ENCODE peak calls at places on chromosome 13, in ten cellular contexts. One of them, this sample, is unnamed.

GRCh38 chr13:82747331-82747730 is 1134.9 kb downstream of the SLITRK1 start:
- DNase-seq in breast epithelium: no peak
- DNase-seq in NCI-H2029: no peak
- DNase-seq in left ventricle myocardium inferior: no peak
- DNase-seq in fibroblast of mammary gland: peak; percentile 5
- DNase-seq in NCI-H510A treated with DMSO at 0.1 percent for 48 hours: no peak
- DNase-seq in activated CD4-positive, alpha-beta memory T cell treated with anti-CD3 and anti-CD28 coated beads, Interleukin-2, amount 10 ng/mL, durations not matched to agents 7 days and 5 days: no peak
- DNase-seq in Right ventricle myocardium superior: no peak
- DNase-seq in HuH-7.5: no peak
- DNase-seq in WTC11: no peak
- DNase-seq in this sample: no peak

GRCh38 chr13:32264407-32264806 is 50.8 kb downstream of the ZAR1L start:
- DNase-seq in breast epithelium: no peak
- DNase-seq in NCI-H2029: no peak
- DNase-seq in left ventricle myocardium inferior: peak; percentile 79
- DNase-seq in fibroblast of mammary gland: peak; percentile 79
- DNase-seq in NCI-H510A treated with DMSO at 0.1 percent for 48 hours: no peak
- DNase-seq in activated CD4-positive, alpha-beta memory T cell treated with anti-CD3 and anti-CD28 coated beads, Interleukin-2, amount 10 ng/mL, durations not matched to agents 7 days and 5 days: no peak
- DNase-seq in Right ventricle myocardium superior: peak; percentile 65
- DNase-seq in HuH-7.5: no peak
- DNase-seq in WTC11: no peak
- DNase-seq in this sample: peak; percentile 75

GRCh38 chr13:98050041-98050466 is 92.8 kb upstream of the FARP1 start:
- DNase-seq in breast epithelium: peak; percentile 69
- DNase-seq in NCI-H2029: peak; percentile 35
- DNase-seq in left ventricle myocardium inferior: no peak
- DNase-seq in fibroblast of mammary gland: peak; percentile 10
- DNase-seq in NCI-H510A treated with DMSO at 0.1 percent for 48 hours: peak; percentile 64
- DNase-seq in activated CD4-positive, alpha-beta memory T cell treated with anti-CD3 and anti-CD28 coated beads, Interleukin-2, amount 10 ng/mL, durations not matched to agents 7 days and 5 days: no peak
- DNase-seq in Right ventricle myocardium superior: no peak
- DNase-seq in HuH-7.5: no peak
- DNase-seq in WTC11: no peak
- DNase-seq in this sample: no peak

GRCh38 chr13:39506559-39507390 is 96.2 kb downstream of the LHFPL6 start:
- DNase-seq in breast epithelium: no peak
- DNase-seq in NCI-H2029: no peak
- DNase-seq in left ventricle myocardium inferior: no peak
- DNase-seq in fibroblast of mammary gland: no peak
- DNase-seq in NCI-H510A treated with DMSO at 0.1 percent for 48 hours: no peak
- DNase-seq in activated CD4-positive, alpha-beta memory T cell treated with anti-CD3 and anti-CD28 coated beads, Interleukin-2, amount 10 ng/mL, durations not matched to agents 7 days and 5 days: no peak
- DNase-seq in Right ventricle myocardium superior: no peak
- DNase-seq in HuH-7.5: no peak
- DNase-seq in WTC11: no peak
- DNase-seq in this sample: no peak

GRCh38 chr13:111493468-111493867 is 173.0 kb downstream of the TEX29 start:
- DNase-seq in breast epithelium: peak; percentile 14
- DNase-seq in NCI-H2029: no peak
- DNase-seq in left ventricle myocardium inferior: no peak
- DNase-seq in fibroblast of mammary gland: no peak
- DNase-seq in NCI-H510A treated with DMSO at 0.1 percent for 48 hours: no peak
- DNase-seq in activated CD4-positive, alpha-beta memory T cell treated with anti-CD3 and anti-CD28 coated beads, Interleukin-2, amount 10 ng/mL, durations not matched to agents 7 days and 5 days: no peak
- DNase-seq in Right ventricle myocardium superior: no peak
- DNase-seq in HuH-7.5: no peak
- DNase-seq in WTC11: no peak
- DNase-seq in this sample: no peak

GRCh38 chr13:98173431-98173921 is 3.6 kb downstream of the RNF113B start:
- DNase-seq in breast epithelium: no peak
- DNase-seq in NCI-H2029: no peak
- DNase-seq in left ventricle myocardium inferior: no peak
- DNase-seq in fibroblast of mammary gland: peak; percentile 98
- DNase-seq in NCI-H510A treated with DMSO at 0.1 percent for 48 hours: no peak
- DNase-seq in activated CD4-positive, alpha-beta memory T cell treated with anti-CD3 and anti-CD28 coated beads, Interleukin-2, amount 10 ng/mL, durations not matched to agents 7 days and 5 days: no peak
- DNase-seq in Right ventricle myocardium superior: no peak
- DNase-seq in HuH-7.5: peak; percentile 42
- DNase-seq in WTC11: no peak
- DNase-seq in this sample: peak; percentile 65

GRCh38 chr13:29850213-29850898 is at the start of gene UBL3:
- DNase-seq in breast epithelium: peak; percentile 96
- DNase-seq in NCI-H2029: peak; percentile 81
- DNase-seq in left ventricle myocardium inferior: peak; percentile 96
- DNase-seq in fibroblast of mammary gland: peak; percentile 95
- DNase-seq in NCI-H510A treated with DMSO at 0.1 percent for 48 hours: peak; percentile 84
- DNase-seq in activated CD4-positive, alpha-beta memory T cell treated with anti-CD3 and anti-CD28 coated beads, Interleukin-2, amount 10 ng/mL, durations not matched to agents 7 days and 5 days: peak; percentile 95
- DNase-seq in Right ventricle myocardium superior: peak; percentile 97
- DNase-seq in HuH-7.5: peak; percentile 82
- DNase-seq in WTC11: peak; percentile 95
- DNase-seq in this sample: peak; percentile 98

GRCh38 chr13:104414771-104415170 is 1348.6 kb upstream of the SLC10A2 start:
- DNase-seq in breast epithelium: no peak
- DNase-seq in NCI-H2029: no peak
- DNase-seq in left ventricle myocardium inferior: no peak
- DNase-seq in fibroblast of mammary gland: no peak
- DNase-seq in NCI-H510A treated with DMSO at 0.1 percent for 48 hours: peak; percentile 67
- DNase-seq in activated CD4-positive, alpha-beta memory T cell treated with anti-CD3 and anti-CD28 coated beads, Interleukin-2, amount 10 ng/mL, durations not matched to agents 7 days and 5 days: no peak
- DNase-seq in Right ventricle myocardium superior: no peak
- DNase-seq in HuH-7.5: no peak
- DNase-seq in WTC11: no peak
- DNase-seq in this sample: no peak

GRCh38 chr13:52703482-52703881 is 36.1 kb downstream of the CNMD start:
- DNase-seq in breast epithelium: no peak
- DNase-seq in NCI-H2029: no peak
- DNase-seq in left ventricle myocardium inferior: no peak
- DNase-seq in fibroblast of mammary gland: no peak
- DNase-seq in NCI-H510A treated with DMSO at 0.1 percent for 48 hours: no peak
- DNase-seq in activated CD4-positive, alpha-beta memory T cell treated with anti-CD3 and anti-CD28 coated beads, Interleukin-2, amount 10 ng/mL, durations not matched to agents 7 days and 5 days: no peak
- DNase-seq in Right ventricle myocardium superior: no peak
- DNase-seq in HuH-7.5: no peak
- DNase-seq in WTC11: no peak
- DNase-seq in this sample: no peak

GRCh38 chr13:36979361-36980040 is 19.6 kb downstream of the ALG5 start:
- DNase-seq in breast epithelium: no peak
- DNase-seq in NCI-H2029: no peak
- DNase-seq in left ventricle myocardium inferior: no peak
- DNase-seq in fibroblast of mammary gland: peak; percentile 29
- DNase-seq in NCI-H510A treated with DMSO at 0.1 percent for 48 hours: no peak
- DNase-seq in activated CD4-positive, alpha-beta memory T cell treated with anti-CD3 and anti-CD28 coated beads, Interleukin-2, amount 10 ng/mL, durations not matched to agents 7 days and 5 days: no peak
- DNase-seq in Right ventricle myocardium superior: no peak
- DNase-seq in HuH-7.5: no peak
- DNase-seq in WTC11: no peak
- DNase-seq in this sample: no peak

GRCh38 chr13:34627499-34627898 is 314.6 kb upstream of the NBEA start:
- DNase-seq in breast epithelium: no peak
- DNase-seq in NCI-H2029: no peak
- DNase-seq in left ventricle myocardium inferior: no peak
- DNase-seq in fibroblast of mammary gland: no peak
- DNase-seq in NCI-H510A treated with DMSO at 0.1 percent for 48 hours: no peak
- DNase-seq in activated CD4-positive, alpha-beta memory T cell treated with anti-CD3 and anti-CD28 coated beads, Interleukin-2, amount 10 ng/mL, durations not matched to agents 7 days and 5 days: no peak
- DNase-seq in Right ventricle myocardium superior: no peak
- DNase-seq in HuH-7.5: no peak
- DNase-seq in WTC11: no peak
- DNase-seq in this sample: no peak

GRCh38 chr13:113992276-113993005 is 18.6 kb upstream of the C13orf46 start:
- DNase-seq in breast epithelium: no peak
- DNase-seq in NCI-H2029: no peak
- DNase-seq in left ventricle myocardium inferior: no peak
- DNase-seq in fibroblast of mammary gland: no peak
- DNase-seq in NCI-H510A treated with DMSO at 0.1 percent for 48 hours: no peak
- DNase-seq in activated CD4-positive, alpha-beta memory T cell treated with anti-CD3 and anti-CD28 coated beads, Interleukin-2, amount 10 ng/mL, durations not matched to agents 7 days and 5 days: no peak
- DNase-seq in Right ventricle myocardium superior: peak; percentile 41
- DNase-seq in HuH-7.5: no peak
- DNase-seq in WTC11: no peak
- DNase-seq in this sample: no peak

GRCh38 chr13:20461860-20462532 is 63.7 kb downstream of the CRYL1 start:
- DNase-seq in breast epithelium: no peak
- DNase-seq in NCI-H2029: no peak
- DNase-seq in left ventricle myocardium inferior: peak; percentile 23
- DNase-seq in fibroblast of mammary gland: no peak
- DNase-seq in NCI-H510A treated with DMSO at 0.1 percent for 48 hours: no peak
- DNase-seq in activated CD4-positive, alpha-beta memory T cell treated with anti-CD3 and anti-CD28 coated beads, Interleukin-2, amount 10 ng/mL, durations not matched to agents 7 days and 5 days: no peak
- DNase-seq in Right ventricle myocardium superior: no peak
- DNase-seq in HuH-7.5: no peak
- DNase-seq in WTC11: no peak
- DNase-seq in this sample: no peak

GRCh38 chr13:97225533-97225932 is 3.4 kb downstream of the MBNL2 start:
- DNase-seq in breast epithelium: no peak
- DNase-seq in NCI-H2029: no peak
- DNase-seq in left ventricle myocardium inferior: no peak
- DNase-seq in fibroblast of mammary gland: no peak
- DNase-seq in NCI-H510A treated with DMSO at 0.1 percent for 48 hours: no peak
- DNase-seq in activated CD4-positive, alpha-beta memory T cell treated with anti-CD3 and anti-CD28 coated beads, Interleukin-2, amount 10 ng/mL, durations not matched to agents 7 days and 5 days: peak; percentile 18
- DNase-seq in Right ventricle myocardium superior: no peak
- DNase-seq in HuH-7.5: no peak
- DNase-seq in WTC11: no peak
- DNase-seq in this sample: no peak

GRCh38 chr13:49954674-49955455 is 18.7 kb upstream of the SPRYD7 start:
- DNase-seq in breast epithelium: no peak
- DNase-seq in NCI-H2029: no peak
- DNase-seq in left ventricle myocardium inferior: no peak
- DNase-seq in fibroblast of mammary gland: no peak
- DNase-seq in NCI-H510A treated with DMSO at 0.1 percent for 48 hours: no peak
- DNase-seq in activated CD4-positive, alpha-beta memory T cell treated with anti-CD3 and anti-CD28 coated beads, Interleukin-2, amount 10 ng/mL, durations not matched to agents 7 days and 5 days: no peak
- DNase-seq in Right ventricle myocardium superior: no peak
- DNase-seq in HuH-7.5: no peak
- DNase-seq in WTC11: no peak
- DNase-seq in this sample: no peak

GRCh38 chr13:71240906-71241305 is 626.1 kb downstream of the DACH1 start:
- DNase-seq in breast epithelium: no peak
- DNase-seq in NCI-H2029: no peak
- DNase-seq in left ventricle myocardium inferior: no peak
- DNase-seq in fibroblast of mammary gland: no peak
- DNase-seq in NCI-H510A treated with DMSO at 0.1 percent for 48 hours: no peak
- DNase-seq in activated CD4-positive, alpha-beta memory T cell treated with anti-CD3 and anti-CD28 coated beads, Interleukin-2, amount 10 ng/mL, durations not matched to agents 7 days and 5 days: no peak
- DNase-seq in Right ventricle myocardium superior: no peak
- DNase-seq in HuH-7.5: no peak
- DNase-seq in WTC11: no peak
- DNase-seq in this sample: no peak

GRCh38 chr13:41052441-41052840 is 8.9 kb upstream of the WBP4 start:
- DNase-seq in breast epithelium: no peak
- DNase-seq in NCI-H2029: no peak
- DNase-seq in left ventricle myocardium inferior: no peak
- DNase-seq in fibroblast of mammary gland: no peak
- DNase-seq in NCI-H510A treated with DMSO at 0.1 percent for 48 hours: no peak
- DNase-seq in activated CD4-positive, alpha-beta memory T cell treated with anti-CD3 and anti-CD28 coated beads, Interleukin-2, amount 10 ng/mL, durations not matched to agents 7 days and 5 days: no peak
- DNase-seq in Right ventricle myocardium superior: no peak
- DNase-seq in HuH-7.5: no peak
- DNase-seq in WTC11: no peak
- DNase-seq in this sample: no peak

GRCh38 chr13:113670541-113670940 is 3.5 kb downstream of the GRK1 start:
- DNase-seq in breast epithelium: peak; percentile 39
- DNase-seq in NCI-H2029: no peak
- DNase-seq in left ventricle myocardium inferior: peak; percentile 3
- DNase-seq in fibroblast of mammary gland: no peak
- DNase-seq in NCI-H510A treated with DMSO at 0.1 percent for 48 hours: no peak
- DNase-seq in activated CD4-positive, alpha-beta memory T cell treated with anti-CD3 and anti-CD28 coated beads, Interleukin-2, amount 10 ng/mL, durations not matched to agents 7 days and 5 days: no peak
- DNase-seq in Right ventricle myocardium superior: peak; percentile 15
- DNase-seq in HuH-7.5: no peak
- DNase-seq in WTC11: peak; percentile 4
- DNase-seq in this sample: no peak

GRCh38 chr13:93029536-93029935 is 197.1 kb upstream of the GPC6 start:
- DNase-seq in breast epithelium: no peak
- DNase-seq in NCI-H2029: no peak
- DNase-seq in left ventricle myocardium inferior: no peak
- DNase-seq in fibroblast of mammary gland: peak; percentile 4
- DNase-seq in NCI-H510A treated with DMSO at 0.1 percent for 48 hours: no peak
- DNase-seq in activated CD4-positive, alpha-beta memory T cell treated with anti-CD3 and anti-CD28 coated beads, Interleukin-2, amount 10 ng/mL, durations not matched to agents 7 days and 5 days: no peak
- DNase-seq in Right ventricle myocardium superior: no peak
- DNase-seq in HuH-7.5: no peak
- DNase-seq in WTC11: no peak
- DNase-seq in this sample: no peak

GRCh38 chr13:65907656-65908441 is 1322.3 kb downstream of the PCDH9 start:
- DNase-seq in breast epithelium: no peak
- DNase-seq in NCI-H2029: no peak
- DNase-seq in left ventricle myocardium inferior: no peak
- DNase-seq in fibroblast of mammary gland: no peak
- DNase-seq in NCI-H510A treated with DMSO at 0.1 percent for 48 hours: no peak
- DNase-seq in activated CD4-positive, alpha-beta memory T cell treated with anti-CD3 and anti-CD28 coated beads, Interleukin-2, amount 10 ng/mL, durations not matched to agents 7 days and 5 days: no peak
- DNase-seq in Right ventricle myocardium superior: no peak
- DNase-seq in HuH-7.5: no peak
- DNase-seq in WTC11: no peak
- DNase-seq in this sample: no peak

GRCh38 chr13:30607908-30608307 is 9.8 kb upstream of the USPL1 start:
- DNase-seq in breast epithelium: no peak
- DNase-seq in NCI-H2029: peak; percentile 80
- DNase-seq in left ventricle myocardium inferior: no peak
- DNase-seq in fibroblast of mammary gland: no peak
- DNase-seq in NCI-H510A treated with DMSO at 0.1 percent for 48 hours: peak; percentile 74
- DNase-seq in activated CD4-positive, alpha-beta memory T cell treated with anti-CD3 and anti-CD28 coated beads, Interleukin-2, amount 10 ng/mL, durations not matched to agents 7 days and 5 days: peak; percentile 76
- DNase-seq in Right ventricle myocardium superior: no peak
- DNase-seq in HuH-7.5: no peak
- DNase-seq in WTC11: no peak
- DNase-seq in this sample: no peak

GRCh38 chr13:44908266-44908665 is 81.0 kb downstream of the NUFIP1 start:
- DNase-seq in breast epithelium: no peak
- DNase-seq in NCI-H2029: no peak
- DNase-seq in left ventricle myocardium inferior: no peak
- DNase-seq in fibroblast of mammary gland: peak; percentile 7
- DNase-seq in NCI-H510A treated with DMSO at 0.1 percent for 48 hours: no peak
- DNase-seq in activated CD4-positive, alpha-beta memory T cell treated with anti-CD3 and anti-CD28 coated beads, Interleukin-2, amount 10 ng/mL, durations not matched to agents 7 days and 5 days: no peak
- DNase-seq in Right ventricle myocardium superior: no peak
- DNase-seq in HuH-7.5: no peak
- DNase-seq in WTC11: no peak
- DNase-seq in this sample: no peak

GRCh38 chr13:73335226-73335625 is 276.4 kb downstream of the KLF5 start:
- DNase-seq in breast epithelium: no peak
- DNase-seq in NCI-H2029: no peak
- DNase-seq in left ventricle myocardium inferior: no peak
- DNase-seq in fibroblast of mammary gland: peak; percentile 87
- DNase-seq in NCI-H510A treated with DMSO at 0.1 percent for 48 hours: no peak
- DNase-seq in activated CD4-positive, alpha-beta memory T cell treated with anti-CD3 and anti-CD28 coated beads, Interleukin-2, amount 10 ng/mL, durations not matched to agents 7 days and 5 days: no peak
- DNase-seq in Right ventricle myocardium superior: no peak
- DNase-seq in HuH-7.5: no peak
- DNase-seq in WTC11: no peak
- DNase-seq in this sample: no peak

GRCh38 chr13:106609116-106609515 is 41.2 kb upstream of the ARGLU1 start:
- DNase-seq in breast epithelium: no peak
- DNase-seq in NCI-H2029: no peak
- DNase-seq in left ventricle myocardium inferior: no peak
- DNase-seq in fibroblast of mammary gland: no peak
- DNase-seq in NCI-H510A treated with DMSO at 0.1 percent for 48 hours: no peak
- DNase-seq in activated CD4-positive, alpha-beta memory T cell treated with anti-CD3 and anti-CD28 coated beads, Interleukin-2, amount 10 ng/mL, durations not matched to agents 7 days and 5 days: no peak
- DNase-seq in Right ventricle myocardium superior: no peak
- DNase-seq in HuH-7.5: no peak
- DNase-seq in WTC11: no peak
- DNase-seq in this sample: no peak